ENCODE peak calls at places on chromosomes 2 and 18, in seven cellular contexts. I, A, T, N, J, D and P are unnamed samples.

GRCh38 chr2:12048551-12048950 is 302.1 kb downstream of the LPIN1 start:
- DNase-seq in I (no peak), A (no peak), T (no peak), N (no peak), J (no peak), D (peak), P (no peak)

GRCh38 chr2:132593171-132593570 is 76.8 kb downstream of the LYPD1 start:
- DNase-seq in I (no peak), A (no peak), T (no peak), N (no peak), J (no peak), D (peak), P (peak)

GRCh38 chr2:48162742-48163141 is 256.4 kb upstream of the FBXO11 start:
- DNase-seq in I (no peak), A (no peak), T (no peak), N (no peak), J (no peak), D (no peak), P (no peak)

GRCh38 chr2:237514474-237515130 is 27.6 kb downstream of the MLPH start:
- DNase-seq in I (no peak), A (no peak), T (no peak), N (no peak), J (no peak), D (no peak), P (no peak)

GRCh38 chr2:85975581-85975980 is 86.8 kb upstream of the ST3GAL5 start:
- DNase-seq in I (no peak), A (no peak), T (no peak), N (no peak), J (no peak), D (no peak), P (no peak)

GRCh38 chr2:38170733-38171132 is 94.8 kb upstream of the CYP1B1 start:
- DNase-seq in I (no peak), A (no peak), T (no peak), N (no peak), J (no peak), D (no peak), P (no peak)

GRCh38 chr2:127158614-127159290 is 51.8 kb upstream of the BIN1 start:
- DNase-seq in I (no peak), A (no peak), T (no peak), N (no peak), J (no peak), D (no peak), P (no peak)

GRCh38 chr2:25168256-25169072 is at the start of gene POMC:
- DNase-seq in I (peak), A (no peak), T (peak), N (peak), J (peak), D (peak), P (no peak)

GRCh38 chr2:21267232-21267835 is 143.6 kb downstream of the TDRD15 start:
- DNase-seq in I (peak), A (no peak), T (no peak), N (no peak), J (no peak), D (no peak), P (no peak)

GRCh38 chr2:179981085-179981484 is 26.0 kb downstream of the CWC22 start:
- DNase-seq in I (peak), A (no peak), T (no peak), N (no peak), J (no peak), D (peak), P (no peak)

GRCh38 chr18:33212363-33212762 is 228.2 kb downstream of the CCDC178 start:
- DNase-seq in I (no peak), A (no peak), T (no peak), N (no peak), J (no peak), D (no peak), P (no peak)

GRCh38 chr2:202193881-202194353 is 44.5 kb downstream of the SUMO1 start:
- DNase-seq in I (peak), A (no peak), T (no peak), N (no peak), J (no peak), D (no peak), P (no peak)

GRCh38 chr18:2555895-2556294 is 15.4 kb downstream of the METTL4 start:
- DNase-seq in I (no peak), A (no peak), T (no peak), N (no peak), J (no peak), D (no peak), P (no peak)

GRCh38 chr18:39675358-39675757 is 2109.8 kb upstream of the CELF4 start:
- DNase-seq in I (peak), A (no peak), T (no peak), N (peak), J (no peak), D (peak), P (peak)

GRCh38 chr2:43180901-43181300 is 45.5 kb downstream of the ZFP36L2 start:
- DNase-seq in I (no peak), A (no peak), T (no peak), N (no peak), J (no peak), D (no peak), P (no peak)

GRCh38 chr2:100976634-100977391 is 25.3 kb upstream of the RPL31 start:
- DNase-seq in I (no peak), A (no peak), T (no peak), N (no peak), J (peak), D (peak), P (no peak)

GRCh38 chr18:57429607-57430165 is 5.5 kb upstream of the ONECUT2 start:
- DNase-seq in I (no peak), A (no peak), T (no peak), N (no peak), J (no peak), D (no peak), P (no peak)

GRCh38 chr2:286774-287392 is 1.0 kb downstream of the ALKAL2 start:
- DNase-seq in I (peak), A (no peak), T (no peak), N (peak), J (no peak), D (no peak), P (no peak)

GRCh38 chr18:22609642-22610041 is 191.9 kb upstream of the CTAGE1 start:
- DNase-seq in I (peak), A (no peak), T (no peak), N (peak), J (no peak), D (no peak), P (peak)

GRCh38 chr2:154710685-154711084 is 12.2 kb downstream of the KCNJ3 start:
- DNase-seq in I (no peak), A (no peak), T (no peak), N (no peak), J (no peak), D (no peak), P (no peak)

GRCh38 chr18:59067873-59068272 is 71.8 kb upstream of the SEC11C start:
- DNase-seq in I (peak), A (no peak), T (no peak), N (no peak), J (no peak), D (peak), P (peak)

GRCh38 chr2:67600472-67600871 is 203.3 kb downstream of the ETAA1 start:
- DNase-seq in I (peak), A (no peak), T (no peak), N (no peak), J (no peak), D (peak), P (peak)

GRCh38 chr2:228700638-228701037 is 519.2 kb upstream of the SPHKAP start:
- DNase-seq in I (peak), A (no peak), T (no peak), N (no peak), J (no peak), D (peak), P (peak)

GRCh38 chr18:75884728-75885127 is 457.2 kb upstream of the SMIM21 start:
- DNase-seq in I (no peak), A (no peak), T (no peak), N (no peak), J (no peak), D (no peak), P (peak)

GRCh38 chr2:237581751-237582746 is 8.5 kb downstream of the RAB17 start:
- DNase-seq in I (peak), A (peak), T (no peak), N (peak), J (no peak), D (peak), P (peak)

GRCh38 chr18:59512025-59512710 is 153.1 kb upstream of the LMAN1 start:
- DNase-seq in I (no peak), A (no peak), T (no peak), N (no peak), J (no peak), D (no peak), P (no peak)

GRCh38 chr18:59514193-59514592 is 155.1 kb upstream of the LMAN1 start:
- DNase-seq in I (peak), A (no peak), T (no peak), N (peak), J (no peak), D (peak), P (peak)

GRCh38 chr2:241540766-241541561 is 17.6 kb upstream of the BOK start:
- DNase-seq in I (peak), A (peak), T (peak), N (peak), J (peak), D (peak), P (peak)

GRCh38 chr2:67290451-67290991 is 106.6 kb upstream of the ETAA1 start:
- DNase-seq in I (peak), A (no peak), T (no peak), N (no peak), J (no peak), D (peak), P (peak)